ENCODE peak calls at places on chromosomes 1 and 21, in seven cellular contexts. P is tibial nerve, S is AG10803, I is bronchial epithelial cell, X is cardiac fibroblast, E is fibroblast of lung, R is psoas muscle. W is an unnamed sample.

GRCh38 chr1:212368073-212368484 is 46.6 kb downstream of the PACC1 start:
- DNase-seq in P (no peak), S (peak), I (peak), X (peak), E (peak), R (no peak), W (peak)

GRCh38 chr1:24121406-24121805 is 9.5 kb upstream of the MYOM3 start:
- DNase-seq in P (no peak), S (no peak), I (no peak), X (no peak), E (no peak), R (no peak), W (no peak)

GRCh38 chr1:32351859-32352745 is 10.2 kb downstream of the FAM229A start:
- DNase-seq in P (peak), S (peak), I (no peak), X (peak), E (peak), R (peak), W (no peak)

GRCh38 chr1:201051399-201051798 is 27.9 kb upstream of the KIF21B start:
- DNase-seq in P (no peak), S (no peak), I (no peak), X (no peak), E (no peak), R (no peak), W (no peak)

GRCh38 chr1:188325211-188325610 is 1496.5 kb downstream of the PLA2G4A start:
- DNase-seq in P (no peak), S (no peak), I (no peak), X (no peak), E (no peak), R (no peak), W (no peak)

GRCh38 chr21:28229811-28230210 is 762.9 kb downstream of the LTN1 start:
- DNase-seq in P (no peak), S (peak), I (peak), X (peak), E (peak), R (no peak), W (no peak)

GRCh38 chr1:109256971-109257681 is 7.8 kb downstream of the CELSR2 start:
- DNase-seq in P (no peak), S (no peak), I (peak), X (no peak), E (peak), R (no peak), W (no peak)

GRCh38 chr1:89523597-89524368 is 846 bp upstream of the LRRC8B start:
- DNase-seq in P (no peak), S (no peak), I (no peak), X (peak), E (no peak), R (peak), W (no peak)

GRCh38 chr1:114118351-114118990 is 35.2 kb downstream of the SYT6 start:
- DNase-seq in P (no peak), S (no peak), I (no peak), X (no peak), E (no peak), R (no peak), W (no peak)

GRCh38 chr1:99725996-99726395 is 40.4 kb downstream of the FRRS1 start:
- DNase-seq in P (no peak), S (no peak), I (no peak), X (no peak), E (no peak), R (no peak), W (no peak)

GRCh38 chr1:111909010-111909409 is 80.5 kb downstream of the KCND3 start:
- DNase-seq in P (no peak), S (no peak), I (no peak), X (no peak), E (no peak), R (no peak), W (no peak)

GRCh38 chr1:179807691-179808485 is 64.8 kb downstream of the FAM163A start:
- DNase-seq in P (no peak), S (peak), I (peak), X (peak), E (peak), R (no peak), W (no peak)

GRCh38 chr1:77416692-77417450 is 135.1 kb downstream of the AK5 start:
- DNase-seq in P (no peak), S (no peak), I (peak), X (peak), E (no peak), R (no peak), W (no peak)
- TF ChIP-seq CTCF in P (no peak), S (peak), I (peak), X (peak), E (peak), R (no peak), W (no peak)

DNA sequence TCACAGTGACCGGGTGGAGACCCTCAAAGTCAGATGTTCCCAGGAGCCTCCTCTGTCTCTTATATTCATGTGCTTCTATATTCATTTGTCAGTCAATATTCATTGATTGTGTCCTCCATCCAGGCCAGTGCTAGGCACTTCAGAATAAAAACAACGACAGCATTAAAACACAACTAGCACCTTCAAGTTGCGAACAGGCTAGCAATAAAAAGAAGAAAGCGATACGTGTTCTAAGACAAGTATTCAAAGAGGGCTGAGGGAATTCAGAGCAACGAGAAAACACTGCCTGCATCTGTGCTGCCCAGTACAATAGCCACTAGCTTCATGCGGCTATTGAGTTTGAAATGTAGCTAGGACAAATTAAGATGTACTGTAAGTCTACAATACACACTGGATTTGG is 138.0 kb downstream of the PLXNA2 start:
- DNase-seq in P (no peak), S (no peak), I (no peak), X (no peak), E (no peak), R (no peak), W (no peak)
- TF ChIP-seq CTCF in P (no peak), S (no peak), I (no peak), X (no peak), E (no peak), R (no peak), W (no peak)

DNA sequence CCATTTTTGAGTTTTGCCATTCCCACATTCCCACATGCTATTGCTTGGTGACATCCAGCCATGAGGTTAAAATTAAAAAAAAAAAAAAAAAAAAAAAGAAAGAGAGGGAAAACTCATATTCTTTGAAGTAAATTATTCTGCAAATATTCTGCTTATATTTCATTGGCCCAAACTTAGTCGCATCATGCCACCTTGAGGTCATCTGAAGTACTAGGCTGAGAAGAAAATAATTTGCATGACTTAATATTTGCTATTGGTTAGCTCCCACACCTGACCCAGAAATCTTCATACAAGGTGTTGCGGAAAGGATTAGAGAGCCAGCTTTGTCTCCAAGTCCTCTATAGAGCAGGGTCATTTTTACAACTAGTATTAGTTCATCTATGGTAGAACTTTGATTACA is 2206.0 kb downstream of the MRPL39 start:
- DNase-seq in P (no peak), S (no peak), I (peak), X (no peak), E (no peak), R (no peak), W (no peak)
- TF ChIP-seq CTCF in P (no peak), S (no peak), I (no peak), X (no peak), E (no peak), R (no peak), W (peak)

GRCh38 chr1:182525342-182525741 is 63.7 kb downstream of the RNASEL start:
- DNase-seq in P (no peak), S (no peak), I (no peak), X (no peak), E (no peak), R (no peak), W (no peak)

DNA sequence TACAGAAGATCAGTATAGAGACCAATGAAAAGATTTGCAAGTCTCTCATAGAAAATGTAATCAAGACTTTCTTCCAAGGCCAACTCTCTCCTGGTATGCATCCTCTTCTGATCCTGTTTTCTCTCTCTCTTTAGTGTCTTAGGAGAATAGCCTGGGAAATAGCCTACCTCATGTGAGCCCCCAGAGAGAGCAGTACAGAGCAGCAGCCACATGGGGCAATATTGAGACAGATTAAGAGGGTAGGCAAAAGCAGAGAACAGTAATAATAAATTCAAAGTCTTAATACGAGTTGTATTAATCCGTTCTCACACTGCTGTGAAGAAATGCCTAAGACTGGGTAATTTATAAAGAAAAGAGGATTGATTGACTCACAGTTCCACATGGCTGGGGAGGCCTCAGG is 61.4 kb downstream of the RNASEL start:
- DNase-seq in P (no peak), S (no peak), I (peak), X (peak), E (no peak), R (no peak), W (no peak)
- TF ChIP-seq CTCF in P (no peak), S (peak), I (no peak), X (peak), E (no peak), R (no peak), W (no peak)

DNA sequence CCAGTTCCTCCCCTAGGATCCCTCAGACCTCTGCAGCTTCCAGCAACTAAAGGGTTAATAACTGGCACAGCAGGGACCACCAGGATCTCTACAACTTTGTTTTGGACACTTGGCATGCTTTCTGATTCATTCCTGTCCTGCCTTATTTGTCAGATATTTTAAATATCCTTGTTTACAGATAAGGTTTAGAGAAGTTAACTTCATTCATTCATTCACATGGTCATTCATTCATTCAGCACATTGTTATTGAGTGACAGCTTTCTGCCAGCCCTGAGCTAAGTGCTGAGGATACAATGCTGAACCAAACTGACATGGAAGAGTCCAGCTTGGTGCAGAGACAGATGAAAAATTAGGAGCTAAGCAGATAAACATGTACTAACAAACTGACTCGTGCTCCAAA is 8.8 kb upstream of the PHC2 start:
- DNase-seq in P (no peak), S (no peak), I (no peak), X (no peak), E (no peak), R (no peak), W (no peak)
- TF ChIP-seq CTCF in P (no peak), S (no peak), I (no peak), X (no peak), E (no peak), R (no peak), W (no peak)

GRCh38 chr1:65434255-65434654 is 13.8 kb downstream of the LEPR start:
- DNase-seq in P (no peak), S (no peak), I (no peak), X (no peak), E (no peak), R (no peak), W (no peak)
- TF ChIP-seq CTCF in P (no peak), S (no peak), I (no peak), X (no peak), E (peak), R (no peak), W (no peak)

GRCh38 chr1:112955678-112956502 is at the start of gene SLC16A1:
- DNase-seq in P (peak), S (peak), I (peak), X (peak), E (peak), R (peak), W (peak)

GRCh38 chr1:112957133-112957812 is 1.3 kb upstream of the SLC16A1 start:
- DNase-seq in P (no peak), S (peak), I (peak), X (peak), E (peak), R (no peak), W (peak)

GRCh38 chr1:112954059-112954458 is 1.9 kb downstream of the SLC16A1 start:
- DNase-seq in P (no peak), S (no peak), I (no peak), X (no peak), E (peak), R (no peak), W (no peak)

GRCh38 chr1:112956503-112957132 is 622 bp upstream of the SLC16A1 start:
- DNase-seq in P (no peak), S (no peak), I (no peak), X (no peak), E (no peak), R (no peak), W (no peak)

GRCh38 chr1:112954945-112955677 is 885 bp downstream of the SLC16A1 start:
- DNase-seq in P (no peak), S (peak), I (peak), X (peak), E (peak), R (peak), W (peak)
- TF ChIP-seq CTCF in P (no peak), S (no peak), I (no peak), X (peak), E (no peak), R (no peak), W (no peak)

DNA sequence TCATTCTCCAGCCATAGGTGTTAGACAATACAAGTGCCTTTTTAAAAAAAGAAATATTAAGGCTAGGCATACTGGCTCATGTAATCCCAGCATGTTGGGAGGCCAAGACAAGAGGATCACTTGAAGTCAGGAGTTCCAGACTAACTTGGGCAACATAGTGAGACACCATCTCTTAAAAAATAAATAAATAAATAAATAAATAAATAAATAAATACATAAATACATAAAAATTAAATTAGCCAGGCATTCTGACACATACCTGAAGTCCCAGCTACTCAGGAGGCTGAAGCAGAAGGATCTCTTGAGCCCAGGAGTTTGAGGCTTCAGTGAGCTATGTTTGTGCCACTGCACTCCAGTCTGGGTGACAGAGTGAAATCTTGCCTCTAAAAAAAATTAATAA is 85.8 kb upstream of the ATP1B1 start:
- DNase-seq in P (no peak), S (no peak), I (no peak), X (no peak), E (no peak), R (no peak), W (no peak)
- TF ChIP-seq CTCF in P (no peak), S (no peak), I (no peak), X (no peak), E (no peak), R (no peak), W (no peak)

DNA sequence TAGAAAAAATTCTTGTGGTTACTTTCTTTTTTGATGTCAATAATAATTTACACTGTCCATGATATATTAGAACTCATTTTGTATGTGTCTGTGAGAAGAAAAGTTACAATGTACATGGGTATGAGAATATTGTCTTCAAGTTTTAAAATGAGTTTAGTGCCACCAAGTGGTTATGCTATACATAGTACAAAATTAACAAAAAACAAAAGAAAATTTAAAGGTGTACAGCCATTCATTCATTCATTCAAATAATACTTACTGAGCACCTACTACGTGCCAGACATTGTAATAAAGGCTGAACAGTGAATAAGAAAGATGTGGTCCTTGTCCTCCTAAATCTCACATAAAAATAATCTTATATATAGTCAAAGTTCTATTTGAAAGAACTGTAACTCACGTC is 27.7 kb downstream of the UCHL5 start:
- DNase-seq in P (no peak), S (peak), I (peak), X (peak), E (peak), R (no peak), W (peak)
- TF ChIP-seq CTCF in P (no peak), S (peak), I (no peak), X (peak), E (peak), R (no peak), W (no peak)